ENCODE peak calls at places on chromosomes 5 and 9, in ten cellular contexts. O is cardiac fibroblast, J is mesenchymal stem cell, Q is GM12878, I is HCT116, E is PC-3, G is heart right ventricle, X is lower leg skin, S is keratinocyte, F is adrenal gland. W is an unnamed sample.

GRCh38 chr5:81579525-81579924 is 171.4 kb downstream of the SSBP2 start:
- DNase-seq in O (peak), J (peak), Q (no peak), I (no peak), E (no peak), G (no peak), X (no peak), S (no peak), F (no peak), W (peak)

GRCh38 chr5:160054047-160054446 is 45.1 kb downstream of the TTC1 start:
- DNase-seq in O (peak), J (no peak), Q (no peak), I (no peak), E (peak), G (no peak), X (no peak), S (no peak), F (no peak), W (no peak)

GRCh38 chr9:111037744-111038335 is 430 bp downstream of the LPAR1 start:
- DNase-seq in O (peak), J (peak), Q (no peak), I (peak), E (peak), G (peak), X (no peak), S (no peak), F (peak), W (peak)

GRCh38 chr9:115524467-115525059 is 406.6 kb upstream of the TNC start:
- DNase-seq in O (peak), J (peak), Q (no peak), I (peak), E (peak), G (no peak), X (no peak), S (no peak), F (no peak), W (peak)

GRCh38 chr5:56085205-56085604 is 90.4 kb upstream of the IL6ST start:
- DNase-seq in O (no peak), J (peak), Q (no peak), I (no peak), E (no peak), G (no peak), X (no peak), S (no peak), F (no peak), W (peak)

GRCh38 chr5:159001247-159001646 is 98.5 kb downstream of the EBF1 start:
- DNase-seq in O (peak), J (peak), Q (no peak), I (no peak), E (no peak), G (no peak), X (no peak), S (no peak), F (no peak), W (peak)

GRCh38 chr9:79134654-79135053 is 437.1 kb upstream of the TLE4 start:
- DNase-seq in O (peak), J (peak), Q (no peak), I (peak), E (peak), G (no peak), X (no peak), S (no peak), F (no peak), W (no peak)

GRCh38 chr5:172868924-172869565 is 35.0 kb downstream of the ERGIC1 start:
- DNase-seq in O (peak), J (peak), Q (no peak), I (peak), E (peak), G (peak), X (peak), S (peak), F (peak), W (peak)

GRCh38 chr5:157271740-157272271 is 5.9 kb downstream of the CYFIP2 start:
- DNase-seq in O (no peak), J (no peak), Q (peak), I (no peak), E (no peak), G (no peak), X (no peak), S (no peak), F (no peak), W (no peak)
- H3K4me3 ChIP-seq in O (no peak), J (no peak), Q (peak), I (no peak), E (no peak), G (no peak), X (no peak), S (no peak), F (no peak), W (no peak)

GRCh38 chr9:112863214-112863613 is 27.5 kb downstream of the SLC46A2 start:
- DNase-seq in O (peak), J (peak), Q (no peak), I (no peak), E (no peak), G (peak), X (no peak), S (no peak), F (no peak), W (peak)
- H3K4me3 ChIP-seq in O (no peak), J (no peak), Q (peak), I (no peak), E (no peak), G (no peak), X (no peak), S (no peak), F (no peak), W (no peak)

GRCh38 chr5:179678238-179679013 is 2.4 kb downstream of the CBY3 start:
- DNase-seq in O (peak), J (peak), Q (peak), I (peak), E (peak), G (peak), X (peak), S (peak), F (peak), W (peak)

GRCh38 chr5:179680780-179681411 is at the start of gene CBY3:
- DNase-seq in O (peak), J (no peak), Q (no peak), I (no peak), E (peak), G (no peak), X (no peak), S (no peak), F (no peak), W (no peak)

GRCh38 chr5:179679014-179679674 is 1.7 kb downstream of the CBY3 start:
- DNase-seq in O (peak), J (no peak), Q (no peak), I (no peak), E (no peak), G (peak), X (peak), S (no peak), F (peak), W (peak)

DNA sequence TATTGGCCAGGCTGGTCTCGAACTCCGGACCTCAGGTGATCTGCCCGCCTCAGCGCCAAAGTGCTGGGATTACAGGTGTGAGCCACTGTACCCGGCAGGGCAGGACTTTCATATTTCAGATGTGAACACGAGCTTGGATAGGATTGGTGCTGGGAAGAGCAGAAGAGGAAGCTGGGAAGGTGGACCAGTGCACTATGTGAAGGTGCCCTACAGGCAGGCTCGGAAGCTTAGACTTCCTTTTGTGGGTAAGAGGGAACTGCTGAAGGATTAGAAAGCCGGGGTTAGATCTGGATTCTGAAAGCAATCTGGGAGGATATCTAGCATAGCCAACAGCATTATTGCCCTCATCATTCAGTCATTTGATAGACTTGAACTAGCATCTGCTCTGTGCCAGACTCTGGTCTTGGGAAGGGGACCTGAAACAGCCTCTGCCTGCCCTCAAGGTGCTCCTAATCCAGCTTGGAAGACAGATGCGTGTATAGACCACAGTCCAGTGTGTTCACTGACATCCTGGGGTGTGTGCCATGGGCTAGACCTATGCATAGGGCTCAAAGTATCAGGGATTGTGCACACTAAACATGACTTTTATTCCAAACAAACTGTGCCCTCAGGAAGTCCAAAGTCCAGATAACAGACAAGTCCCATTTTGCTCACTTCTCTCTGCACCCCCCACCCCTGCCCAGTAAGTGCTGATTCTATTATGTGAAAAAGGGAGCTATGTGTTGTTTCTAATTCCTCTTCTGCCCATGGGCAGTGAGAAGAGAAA is 637 bp downstream of the CBY3 start:
- DNase-seq in O (no peak), J (no peak), Q (no peak), I (no peak), E (no peak), G (no peak), X (no peak), S (no peak), F (no peak), W (no peak)
- H3K4me3 ChIP-seq in O (no peak), J (no peak), Q (no peak), I (no peak), E (no peak), G (no peak), X (no peak), S (no peak), F (no peak), W (no peak)

GRCh38 chr5:125412561-125413535 is 666.4 kb upstream of the ZNF608 start:
- DNase-seq in O (peak), J (peak), Q (no peak), I (no peak), E (peak), G (peak), X (peak), S (no peak), F (peak), W (peak)

GRCh38 chr5:125410501-125411162 is 664.2 kb upstream of the ZNF608 start:
- DNase-seq in O (peak), J (peak), Q (no peak), I (no peak), E (peak), G (no peak), X (no peak), S (no peak), F (no peak), W (peak)

GRCh38 chr5:125411163-125412050 is 665.0 kb upstream of the ZNF608 start:
- DNase-seq in O (peak), J (peak), Q (peak), I (no peak), E (no peak), G (no peak), X (no peak), S (no peak), F (peak), W (peak)

GRCh38 chr5:125413861-125414260 is 667.4 kb upstream of the ZNF608 start:
- DNase-seq in O (no peak), J (peak), Q (no peak), I (no peak), E (no peak), G (no peak), X (no peak), S (no peak), F (no peak), W (no peak)

GRCh38 chr5:125412051-125412560 is 665.7 kb upstream of the ZNF608 start:
- DNase-seq in O (peak), J (peak), Q (peak), I (no peak), E (peak), G (no peak), X (no peak), S (no peak), F (peak), W (peak)
- H3K4me3 ChIP-seq in O (no peak), J (peak), Q (peak), I (no peak), E (peak), G (no peak), X (no peak), S (no peak), F (no peak), W (no peak)

W was measured in fibroblast of villous mesenchyme.